ENCODE peak calls at places on chromosomes 2 and 18, in nine cellular contexts. One of them, this sample, is unnamed. For H4K20me1, the result is how much of the 10 kb centered on the place peaks cover.

GRCh38 chr2:43228782-43229659 is 2.6 kb upstream of the ZFP36L2 start:
- DNase-seq in mammary epithelial cell: peak
- DNase-seq in fibroblast of lung: no peak
- DNase-seq in HepG2: no peak
- DNase-seq in IMR-90: no peak
- DNase-seq in H9: no peak
- DNase-seq in PC-3: peak
- DNase-seq in neural progenitor cell: no peak
- DNase-seq in GM23338: no peak
- DNase-seq in this sample: no peak

GRCh38 chr18:24792164-24792563 is 331.7 kb downstream of the HRH4 start:
- DNase-seq in GM23338: peak
- DNase-seq in neural progenitor cell: peak
- DNase-seq in PC-3: no peak
- DNase-seq in fibroblast of lung: no peak
- DNase-seq in mammary epithelial cell: no peak
- DNase-seq in IMR-90: peak
- DNase-seq in HepG2: no peak
- DNase-seq in H9: no peak
- DNase-seq in this sample: no peak

GRCh38 chr2:157395811-157396210 is 48.1 kb downstream of the CYTIP start:
- DNase-seq in H9: no peak
- DNase-seq in neural progenitor cell: no peak
- DNase-seq in HepG2: peak
- DNase-seq in mammary epithelial cell: peak
- DNase-seq in fibroblast of lung: no peak
- DNase-seq in IMR-90: no peak
- DNase-seq in GM23338: no peak
- DNase-seq in PC-3: no peak
- DNase-seq in this sample: no peak

GRCh38 chr2:239826786-239827510 is 198.2 kb downstream of the NDUFA10 start:
- DNase-seq in H9: peak
- DNase-seq in GM23338: no peak
- DNase-seq in PC-3: no peak
- DNase-seq in IMR-90: no peak
- DNase-seq in mammary epithelial cell: no peak
- DNase-seq in fibroblast of lung: no peak
- DNase-seq in neural progenitor cell: no peak
- DNase-seq in HepG2: no peak
- DNase-seq in this sample: peak

GRCh38 chr2:239881561-239882320 is 143.4 kb downstream of the NDUFA10 start:
- DNase-seq in neural progenitor cell: no peak
- DNase-seq in IMR-90: no peak
- DNase-seq in PC-3: no peak
- DNase-seq in mammary epithelial cell: no peak
- DNase-seq in H9: peak
- DNase-seq in HepG2: no peak
- DNase-seq in GM23338: no peak
- DNase-seq in fibroblast of lung: no peak
- DNase-seq in this sample: peak

GRCh38 chr2:230268606-230269222 is 43.2 kb downstream of the SP140 start:
- DNase-seq in neural progenitor cell: no peak
- DNase-seq in HepG2: no peak
- DNase-seq in GM23338: no peak
- DNase-seq in IMR-90: peak
- DNase-seq in mammary epithelial cell: no peak
- DNase-seq in PC-3: no peak
- DNase-seq in fibroblast of lung: no peak
- DNase-seq in H9: no peak
- DNase-seq in this sample: no peak

GRCh38 chr2:37631292-37631691 is 40.1 kb downstream of the CDC42EP3 start:
- DNase-seq in H9: no peak
- DNase-seq in IMR-90: no peak
- DNase-seq in fibroblast of lung: no peak
- DNase-seq in mammary epithelial cell: no peak
- DNase-seq in neural progenitor cell: no peak
- DNase-seq in PC-3: no peak
- DNase-seq in GM23338: no peak
- DNase-seq in HepG2: no peak
- DNase-seq in this sample: no peak

GRCh38 chr2:231399853-231400667 is 4.5 kb downstream of the B3GNT7 start:
- DNase-seq in H9: no peak
- DNase-seq in GM23338: no peak
- DNase-seq in PC-3: peak
- DNase-seq in fibroblast of lung: peak
- DNase-seq in neural progenitor cell: no peak
- DNase-seq in mammary epithelial cell: peak
- DNase-seq in HepG2: peak
- DNase-seq in IMR-90: no peak
- DNase-seq in this sample: peak

GRCh38 chr2:127485051-127485693 is 41.1 kb downstream of the IWS1 start:
- DNase-seq in GM23338: no peak
- DNase-seq in HepG2: no peak
- DNase-seq in mammary epithelial cell: no peak
- DNase-seq in PC-3: no peak
- DNase-seq in fibroblast of lung: no peak
- DNase-seq in neural progenitor cell: no peak
- DNase-seq in IMR-90: no peak
- DNase-seq in H9: no peak
- DNase-seq in this sample: no peak

GRCh38 chr2:199344012-199344411 is 113.7 kb downstream of the SATB2 start:
- DNase-seq in H9: no peak
- DNase-seq in neural progenitor cell: no peak
- DNase-seq in PC-3: no peak
- DNase-seq in GM23338: no peak
- DNase-seq in HepG2: no peak
- DNase-seq in IMR-90: no peak
- DNase-seq in mammary epithelial cell: no peak
- DNase-seq in fibroblast of lung: no peak
- DNase-seq in this sample: no peak

GRCh38 chr2:175309799-175310198 is 128.3 kb upstream of the ATP5MC3 start:
- DNase-seq in IMR-90: peak
- DNase-seq in mammary epithelial cell: no peak
- DNase-seq in fibroblast of lung: peak
- DNase-seq in GM23338: peak
- DNase-seq in HepG2: peak
- DNase-seq in PC-3: peak
- DNase-seq in neural progenitor cell: peak
- DNase-seq in H9: peak
- DNase-seq in this sample: peak

GRCh38 chr2:18651842-18652774 is 62.7 kb upstream of the NT5C1B start:
- DNase-seq in neural progenitor cell: no peak
- DNase-seq in HepG2: no peak
- DNase-seq in PC-3: peak
- DNase-seq in GM23338: no peak
- DNase-seq in H9: no peak
- DNase-seq in mammary epithelial cell: no peak
- DNase-seq in IMR-90: peak
- DNase-seq in fibroblast of lung: peak
- DNase-seq in this sample: no peak

GRCh38 chr2:99735753-99736152 is 245.9 kb upstream of the REV1 start:
- DNase-seq in mammary epithelial cell: no peak
- DNase-seq in PC-3: no peak
- DNase-seq in GM23338: no peak
- DNase-seq in fibroblast of lung: no peak
- DNase-seq in HepG2: no peak
- DNase-seq in H9: no peak
- DNase-seq in IMR-90: no peak
- DNase-seq in neural progenitor cell: no peak
- DNase-seq in this sample: no peak

GRCh38 chr2:142935563-142936089 is 58.2 kb downstream of the KYNU start:
- DNase-seq in H9: no peak
- DNase-seq in PC-3: no peak
- DNase-seq in neural progenitor cell: no peak
- DNase-seq in HepG2: no peak
- DNase-seq in GM23338: no peak
- DNase-seq in IMR-90: no peak
- DNase-seq in mammary epithelial cell: no peak
- DNase-seq in fibroblast of lung: no peak
- DNase-seq in this sample: no peak
- H4K20me1 ChIP-seq in H9: under half
- H4K20me1 ChIP-seq in PC-3: under half
- H4K20me1 ChIP-seq in neural progenitor cell: under half
- H4K20me1 ChIP-seq in HepG2: under half
- H4K20me1 ChIP-seq in GM23338: under half
- H4K20me1 ChIP-seq in IMR-90: under half
- H4K20me1 ChIP-seq in mammary epithelial cell: under half
- H4K20me1 ChIP-seq in fibroblast of lung: under half
- H4K20me1 ChIP-seq in this sample: under half

DNA sequence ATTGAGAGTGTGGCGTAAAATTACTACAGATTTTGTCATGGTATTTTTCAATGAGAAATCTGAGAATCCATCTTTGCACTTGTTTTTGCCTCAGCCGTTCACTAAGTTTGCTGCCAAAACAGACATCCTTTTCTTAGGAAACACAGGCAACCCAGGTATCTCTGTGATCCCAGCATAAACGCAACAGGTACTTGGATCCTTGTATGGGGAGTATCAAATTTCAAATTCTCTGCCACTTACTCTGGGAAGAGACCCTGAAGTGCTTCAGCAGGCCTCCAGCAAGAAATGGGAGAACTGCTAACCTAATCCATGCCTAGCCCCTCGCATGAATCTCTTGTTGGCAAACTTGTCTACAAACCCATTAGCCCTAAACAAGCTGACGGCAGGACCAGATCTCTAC is 83.1 kb downstream of the BCL11A start:
- DNase-seq in GM23338: no peak
- DNase-seq in IMR-90: no peak
- DNase-seq in PC-3: no peak
- DNase-seq in H9: no peak
- DNase-seq in neural progenitor cell: no peak
- DNase-seq in fibroblast of lung: no peak
- DNase-seq in mammary epithelial cell: no peak
- DNase-seq in HepG2: no peak
- DNase-seq in this sample: no peak
- H4K20me1 ChIP-seq in GM23338: under half
- H4K20me1 ChIP-seq in IMR-90: under half
- H4K20me1 ChIP-seq in PC-3: under half
- H4K20me1 ChIP-seq in H9: under half
- H4K20me1 ChIP-seq in neural progenitor cell: under half
- H4K20me1 ChIP-seq in fibroblast of lung: under half
- H4K20me1 ChIP-seq in mammary epithelial cell: under half
- H4K20me1 ChIP-seq in HepG2: under half
- H4K20me1 ChIP-seq in this sample: under half

DNA sequence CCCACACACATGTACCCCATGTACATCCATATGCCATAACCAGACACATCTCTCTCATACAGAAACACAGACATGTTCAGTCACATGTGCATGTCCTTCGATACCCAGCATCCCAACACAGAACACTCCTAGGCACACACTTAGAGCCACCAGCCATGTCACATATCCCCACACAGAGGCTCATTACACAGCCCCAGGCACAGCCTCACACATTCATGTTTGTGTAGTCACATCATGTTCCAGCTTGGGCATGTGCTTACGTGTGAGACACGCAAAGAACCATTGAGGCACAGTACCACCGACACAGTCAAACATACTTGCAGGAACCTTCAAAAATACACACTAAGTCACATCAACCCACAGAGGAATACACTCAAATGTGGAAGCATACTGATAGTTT is 17.3 kb downstream of the FBXO41 start:
- DNase-seq in H9: no peak
- DNase-seq in IMR-90: no peak
- DNase-seq in fibroblast of lung: no peak
- DNase-seq in GM23338: no peak
- DNase-seq in HepG2: no peak
- DNase-seq in neural progenitor cell: no peak
- DNase-seq in mammary epithelial cell: no peak
- DNase-seq in PC-3: no peak
- DNase-seq in this sample: no peak
- H4K20me1 ChIP-seq in H9: under half
- H4K20me1 ChIP-seq in IMR-90: under half
- H4K20me1 ChIP-seq in fibroblast of lung: under half
- H4K20me1 ChIP-seq in GM23338: under half
- H4K20me1 ChIP-seq in HepG2: under half
- H4K20me1 ChIP-seq in neural progenitor cell: under half
- H4K20me1 ChIP-seq in mammary epithelial cell: under half
- H4K20me1 ChIP-seq in PC-3: under half
- H4K20me1 ChIP-seq in this sample: under half

GRCh38 chr2:64019975-64020281 is 700 bp upstream of the VPS54 start:
- DNase-seq in IMR-90: no peak
- DNase-seq in PC-3: peak
- DNase-seq in fibroblast of lung: no peak
- DNase-seq in HepG2: no peak
- DNase-seq in mammary epithelial cell: peak
- DNase-seq in neural progenitor cell: no peak
- DNase-seq in GM23338: no peak
- DNase-seq in H9: no peak
- DNase-seq in this sample: no peak

GRCh38 chr2:64018715-64019082 is 529 bp downstream of the VPS54 start:
- DNase-seq in PC-3: peak
- DNase-seq in mammary epithelial cell: no peak
- DNase-seq in IMR-90: no peak
- DNase-seq in H9: no peak
- DNase-seq in neural progenitor cell: peak
- DNase-seq in GM23338: peak
- DNase-seq in fibroblast of lung: no peak
- DNase-seq in HepG2: no peak
- DNase-seq in this sample: no peak

GRCh38 chr2:64017811-64018714 is 1.2 kb downstream of the VPS54 start:
- DNase-seq in H9: no peak
- DNase-seq in neural progenitor cell: peak
- DNase-seq in fibroblast of lung: peak
- DNase-seq in PC-3: peak
- DNase-seq in HepG2: no peak
- DNase-seq in mammary epithelial cell: peak
- DNase-seq in GM23338: no peak
- DNase-seq in IMR-90: peak
- DNase-seq in this sample: peak

GRCh38 chr2:64021578-64021977 is 2.4 kb upstream of the VPS54 start:
- DNase-seq in mammary epithelial cell: no peak
- DNase-seq in H9: no peak
- DNase-seq in HepG2: peak
- DNase-seq in GM23338: no peak
- DNase-seq in neural progenitor cell: no peak
- DNase-seq in fibroblast of lung: no peak
- DNase-seq in PC-3: no peak
- DNase-seq in IMR-90: peak
- DNase-seq in this sample: no peak

DNA sequence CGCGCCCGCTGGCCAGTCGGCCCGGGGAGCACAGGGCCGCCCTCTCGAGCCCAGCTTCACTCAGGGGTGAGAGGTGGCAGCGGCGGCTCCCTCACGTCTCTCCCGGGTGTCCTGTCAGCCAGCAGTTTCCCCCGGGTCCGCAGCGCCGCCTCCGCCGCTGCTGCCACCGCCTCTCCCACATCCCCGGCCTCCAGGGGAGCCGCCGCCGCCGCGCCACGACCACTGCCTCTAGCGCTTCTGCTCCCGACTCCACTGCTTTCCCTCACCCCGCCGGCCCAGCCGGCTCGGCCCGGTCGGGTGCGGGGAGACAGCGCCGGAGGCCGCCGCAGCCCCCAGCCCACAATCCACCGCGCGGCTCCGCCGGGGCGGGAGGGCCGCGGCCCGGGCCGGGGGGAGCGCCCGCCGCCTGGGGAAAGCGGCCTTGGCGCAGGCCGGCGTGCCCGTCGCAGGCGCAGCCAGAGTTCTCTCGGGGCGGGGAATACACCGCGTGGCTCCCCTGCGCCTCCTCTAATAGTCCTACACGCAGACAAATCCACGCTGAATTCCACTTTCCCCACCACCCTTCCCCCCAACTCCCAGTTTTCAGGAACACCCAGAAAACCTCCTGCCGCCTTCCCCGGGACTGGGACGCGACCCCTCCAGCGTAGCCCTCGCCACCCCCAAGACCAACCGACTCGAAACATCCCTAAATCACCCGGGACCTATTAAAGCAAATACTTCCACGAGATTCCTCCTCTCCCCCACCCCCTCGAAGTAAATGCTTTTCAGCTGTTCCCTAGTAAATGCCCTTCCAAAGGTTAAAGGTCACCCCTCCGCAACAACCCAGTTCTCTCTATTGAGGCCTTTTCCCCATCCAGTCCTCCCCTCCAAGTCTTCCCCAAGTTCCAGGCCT is at the start of gene VPS54:
- DNase-seq in fibroblast of lung: peak
- DNase-seq in PC-3: peak
- DNase-seq in GM23338: peak
- DNase-seq in IMR-90: peak
- DNase-seq in H9: peak
- DNase-seq in neural progenitor cell: peak
- DNase-seq in HepG2: peak
- DNase-seq in mammary epithelial cell: peak
- DNase-seq in this sample: peak
- H4K20me1 ChIP-seq in fibroblast of lung: under half
- H4K20me1 ChIP-seq in PC-3: under half
- H4K20me1 ChIP-seq in GM23338: under half
- H4K20me1 ChIP-seq in IMR-90: under half
- H4K20me1 ChIP-seq in H9: under half
- H4K20me1 ChIP-seq in neural progenitor cell: under half
- H4K20me1 ChIP-seq in HepG2: under half
- H4K20me1 ChIP-seq in mammary epithelial cell: under half
- H4K20me1 ChIP-seq in this sample: under half

This sample was measured in SK-N-SH.